ENCODE peak calls at places on chromosomes 6 and 20, in eight cellular contexts. One of them, this sample, is unnamed.
A peak's percentile ranks its signal among the peaks of the same experiment; 100 is the strongest.

GRCh38 chr6:29227235-29227634 is 56.5 kb downstream of the OR2J2 start:
- DNase-seq in tibial nerve: no peak
- DNase-seq in GM03348: no peak
- DNase-seq in AG20443: no peak
- DNase-seq in activated CD8-positive, alpha-beta memory T cell treated with anti-CD3 and anti-CD28 coated beads for 1 hour: no peak
- DNase-seq in H54: no peak
- DNase-seq in right lobe of liver: no peak
- DNase-seq in progenitor cell of endocrine pancreas: no peak
- DNase-seq in this sample: no peak

GRCh38 chr6:90080876-90081464 is 186.7 kb downstream of the GJA10 start:
- DNase-seq in AG20443: no peak
- DNase-seq in right lobe of liver: no peak
- DNase-seq in GM03348: no peak
- DNase-seq in tibial nerve: no peak
- DNase-seq in activated CD8-positive, alpha-beta memory T cell treated with anti-CD3 and anti-CD28 coated beads for 1 hour: peak; percentile 33
- DNase-seq in progenitor cell of endocrine pancreas: no peak
- DNase-seq in H54: no peak
- DNase-seq in this sample: no peak

GRCh38 chr6:168618546-168619315 is 177.7 kb downstream of the SMOC2 start:
- DNase-seq in tibial nerve: no peak
- DNase-seq in right lobe of liver: no peak
- DNase-seq in H54: no peak
- DNase-seq in activated CD8-positive, alpha-beta memory T cell treated with anti-CD3 and anti-CD28 coated beads for 1 hour: no peak
- DNase-seq in AG20443: no peak
- DNase-seq in progenitor cell of endocrine pancreas: no peak
- DNase-seq in GM03348: no peak
- DNase-seq in this sample: peak; percentile 37

GRCh38 chr20:31308535-31309162 is at the start of gene DEFB116:
- DNase-seq in GM03348: no peak
- DNase-seq in AG20443: no peak
- DNase-seq in activated CD8-positive, alpha-beta memory T cell treated with anti-CD3 and anti-CD28 coated beads for 1 hour: no peak
- DNase-seq in tibial nerve: no peak
- DNase-seq in H54: no peak
- DNase-seq in right lobe of liver: no peak
- DNase-seq in progenitor cell of endocrine pancreas: no peak
- DNase-seq in this sample: no peak

GRCh38 chr6:73648166-73648565 is 5.6 kb downstream of the SLC17A5 start:
- DNase-seq in right lobe of liver: no peak
- DNase-seq in progenitor cell of endocrine pancreas: no peak
- DNase-seq in H54: no peak
- DNase-seq in AG20443: no peak
- DNase-seq in GM03348: peak; percentile 52
- DNase-seq in tibial nerve: no peak
- DNase-seq in activated CD8-positive, alpha-beta memory T cell treated with anti-CD3 and anti-CD28 coated beads for 1 hour: no peak
- DNase-seq in this sample: no peak

GRCh38 chr20:8522191-8522590 is 390.1 kb downstream of the PLCB1 start:
- DNase-seq in H54: no peak
- DNase-seq in tibial nerve: no peak
- DNase-seq in right lobe of liver: no peak
- DNase-seq in GM03348: no peak
- DNase-seq in AG20443: no peak
- DNase-seq in activated CD8-positive, alpha-beta memory T cell treated with anti-CD3 and anti-CD28 coated beads for 1 hour: no peak
- DNase-seq in progenitor cell of endocrine pancreas: no peak
- DNase-seq in this sample: no peak

GRCh38 chr6:132907915-132908314 is 93.5 kb downstream of the RPS12 start:
- DNase-seq in AG20443: peak; percentile 24
- DNase-seq in right lobe of liver: no peak
- DNase-seq in activated CD8-positive, alpha-beta memory T cell treated with anti-CD3 and anti-CD28 coated beads for 1 hour: no peak
- DNase-seq in progenitor cell of endocrine pancreas: no peak
- DNase-seq in H54: no peak
- DNase-seq in GM03348: peak; percentile 39
- DNase-seq in tibial nerve: no peak
- DNase-seq in this sample: no peak

GRCh38 chr6:166570929-166571699 is 15.4 kb downstream of the RAMACL start:
- DNase-seq in right lobe of liver: no peak
- DNase-seq in H54: no peak
- DNase-seq in progenitor cell of endocrine pancreas: no peak
- DNase-seq in GM03348: no peak
- DNase-seq in tibial nerve: no peak
- DNase-seq in activated CD8-positive, alpha-beta memory T cell treated with anti-CD3 and anti-CD28 coated beads for 1 hour: no peak
- DNase-seq in AG20443: no peak
- DNase-seq in this sample: no peak

GRCh38 chr6:14984454-14984853 is 261.4 kb upstream of the JARID2 start:
- DNase-seq in AG20443: peak; percentile 51
- DNase-seq in H54: no peak
- DNase-seq in progenitor cell of endocrine pancreas: no peak
- DNase-seq in activated CD8-positive, alpha-beta memory T cell treated with anti-CD3 and anti-CD28 coated beads for 1 hour: no peak
- DNase-seq in tibial nerve: peak; percentile 8
- DNase-seq in GM03348: peak; percentile 35
- DNase-seq in right lobe of liver: no peak
- DNase-seq in this sample: no peak

This sample was measured in aorta.